ENCODE peak calls at places on chromosomes 7 and 10, in eight cellular contexts. V, E, J, W, Q, A, M and F are unnamed samples. For H3K9me3, the result is how much of the 10 kb centered on the place peaks cover.

GRCh38 chr10:84665883-84666463 is 337.6 kb downstream of the CCSER2 start:
- DNase-seq in V (no peak), E (no peak), J (no peak), W (no peak), Q (peak), A (peak), M (peak), F (no peak)

GRCh38 chr10:121846555-121846954 is 81.3 kb downstream of the ATE1 start:
- DNase-seq in V (no peak), E (no peak), J (no peak), W (no peak), Q (no peak), A (no peak), M (no peak), F (no peak)

GRCh38 chr7:86411804-86412203 is 231.9 kb upstream of the GRM3 start:
- DNase-seq in V (no peak), E (no peak), J (no peak), W (no peak), Q (no peak), A (no peak), M (no peak), F (no peak)

GRCh38 chr7:80584778-80585177 is 53.7 kb upstream of the CD36 start:
- DNase-seq in V (peak), E (no peak), J (no peak), W (no peak), Q (no peak), A (peak), M (no peak), F (no peak)

GRCh38 chr7:29442146-29442545 is 121.5 kb upstream of the PRR15 start:
- DNase-seq in V (no peak), E (no peak), J (no peak), W (no peak), Q (no peak), A (no peak), M (peak), F (no peak)

GRCh38 chr10:100508691-100509150 is 10.9 kb downstream of the SEC31B start:
- DNase-seq in V (peak), E (no peak), J (no peak), W (no peak), Q (no peak), A (no peak), M (peak), F (no peak)

GRCh38 chr10:73364964-73365363 is 6.3 kb upstream of the CFAP70 start:
- DNase-seq in V (no peak), E (no peak), J (no peak), W (no peak), Q (no peak), A (no peak), M (no peak), F (no peak)

GRCh38 chr10:124181656-124182055 is 88.3 kb upstream of the CHST15 start:
- DNase-seq in V (no peak), E (no peak), J (no peak), W (no peak), Q (no peak), A (no peak), M (no peak), F (no peak)

GRCh38 chr7:118657391-118658005 is 433.0 kb downstream of the ANKRD7 start:
- DNase-seq in V (no peak), E (no peak), J (no peak), W (no peak), Q (no peak), A (no peak), M (no peak), F (no peak)

GRCh38 chr7:105122619-105123018 is 108.6 kb downstream of the KMT2E start:
- DNase-seq in V (no peak), E (no peak), J (no peak), W (no peak), Q (no peak), A (no peak), M (no peak), F (no peak)

GRCh38 chr7:132133501-132133900 is 442.8 kb downstream of the PLXNA4 start:
- DNase-seq in V (no peak), E (no peak), J (no peak), W (no peak), Q (no peak), A (no peak), M (no peak), F (no peak)

GRCh38 chr7:7816084-7816483 is 97.7 kb upstream of the RPA3 start:
- DNase-seq in V (no peak), E (no peak), J (no peak), W (no peak), Q (no peak), A (no peak), M (no peak), F (no peak)

GRCh38 chr10:80199828-80200227 is 5.5 kb downstream of the ANXA11 start:
- DNase-seq in V (peak), E (no peak), J (peak), W (no peak), Q (no peak), A (peak), M (no peak), F (no peak)

GRCh38 chr10:128922619-128923018 is 544.4 kb upstream of the MGMT start:
- DNase-seq in V (no peak), E (no peak), J (no peak), W (no peak), Q (no peak), A (no peak), M (no peak), F (no peak)

GRCh38 chr7:143016996-143017395 is 9.9 kb downstream of the OR9A2 start:
- DNase-seq in V (no peak), E (no peak), J (no peak), W (no peak), Q (no peak), A (no peak), M (no peak), F (no peak)

GRCh38 chr7:28793383-28793782 is 164.7 kb downstream of the TRIL start:
- DNase-seq in V (no peak), E (peak), J (peak), W (no peak), Q (no peak), A (no peak), M (no peak), F (no peak)

GRCh38 chr7:108097703-108098102 is 32.5 kb downstream of the LAMB4 start:
- DNase-seq in V (no peak), E (no peak), J (no peak), W (no peak), Q (no peak), A (no peak), M (peak), F (no peak)

GRCh38 chr7:140121321-140121720 is 55.5 kb downstream of the KDM7A start:
- DNase-seq in V (no peak), E (no peak), J (no peak), W (no peak), Q (no peak), A (no peak), M (no peak), F (no peak)

GRCh38 chr7:64599341-64599740 is 36.5 kb upstream of the ZNF680 start:
- DNase-seq in V (no peak), E (no peak), J (no peak), W (peak), Q (no peak), A (no peak), M (no peak), F (no peak)

GRCh38 chr10:132631348-132631735 is 93.8 kb downstream of the INPP5A start:
- DNase-seq in V (no peak), E (peak), J (peak), W (peak), Q (peak), A (no peak), M (no peak), F (peak)

GRCh38 chr7:117444646-117445045 is 17.4 kb upstream of the ASZ1 start:
- DNase-seq in V (no peak), E (no peak), J (no peak), W (no peak), Q (no peak), A (no peak), M (no peak), F (no peak)

GRCh38 chr7:31102151-31102972 is 50.3 kb downstream of the ADCYAP1R1 start:
- DNase-seq in V (no peak), E (no peak), J (no peak), W (no peak), Q (no peak), A (no peak), M (no peak), F (no peak)

GRCh38 chr10:133370026-133370786 is 2.9 kb downstream of the ECHS1 start:
- DNase-seq in V (no peak), E (no peak), J (no peak), W (peak), Q (peak), A (no peak), M (no peak), F (peak)

DNA sequence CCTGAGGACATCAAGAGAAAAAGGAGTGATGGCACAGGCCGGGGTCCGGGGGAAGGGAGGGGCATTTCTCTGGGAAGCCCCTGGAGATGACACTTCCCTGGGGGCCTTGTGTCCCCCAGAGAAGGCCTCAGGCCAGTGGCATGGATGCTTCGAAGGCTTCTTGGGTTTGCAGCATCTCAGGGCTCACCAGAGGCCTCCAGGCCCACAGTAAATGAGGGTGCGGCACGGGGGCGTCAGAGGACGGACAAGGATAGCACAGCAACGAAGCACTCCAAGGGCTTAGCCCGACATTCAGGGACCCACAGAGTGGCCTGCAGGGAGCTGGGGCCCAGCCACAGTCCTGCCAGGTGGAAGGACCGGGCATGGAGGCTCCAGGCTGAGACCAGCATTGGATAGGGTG is 71.6 kb downstream of the ADARB2 start:
- DNase-seq in V (no peak), E (no peak), J (no peak), W (no peak), Q (no peak), A (no peak), M (no peak), F (no peak)
- H3K9me3 ChIP-seq in V (half or more), E (under half), J (under half), W (under half), Q (under half), A (under half), M (under half), F (under half)

DNA sequence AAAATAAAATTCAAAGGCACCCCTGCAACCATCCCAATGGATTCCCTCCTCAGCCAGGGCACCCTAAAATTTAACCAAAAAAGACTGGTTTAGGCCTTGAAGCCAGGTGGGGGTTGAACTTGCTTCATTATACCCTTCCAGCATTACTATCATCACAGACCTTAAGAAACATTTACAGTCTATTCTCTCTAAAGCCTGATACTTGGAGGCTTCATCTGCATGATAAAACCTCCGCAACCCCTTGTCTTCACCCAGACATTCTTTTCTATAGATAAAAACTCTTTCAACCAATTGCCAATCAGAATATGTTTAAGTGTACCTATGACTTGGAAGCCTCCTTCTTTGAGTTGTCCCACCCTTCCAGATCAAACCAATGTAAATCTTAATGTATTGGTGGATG is 17.9 kb downstream of the AVL9 start:
- DNase-seq in V (no peak), E (no peak), J (no peak), W (no peak), Q (no peak), A (no peak), M (no peak), F (no peak)
- H3K9me3 ChIP-seq in V (under half), E (under half), J (under half), W (under half), Q (under half), A (under half), M (under half), F (under half)

GRCh38 chr7:148230883-148231282 is 359.7 kb upstream of the C7orf33 start:
- DNase-seq in V (no peak), E (no peak), J (no peak), W (no peak), Q (no peak), A (no peak), M (no peak), F (no peak)
- H3K9me3 ChIP-seq in V (under half), E (under half), J (under half), W (under half), Q (under half), A (under half), M (under half), F (under half)

GRCh38 chr7:67760971-67761370 is 764.3 kb downstream of the TYW1 start:
- DNase-seq in V (no peak), E (no peak), J (no peak), W (no peak), Q (no peak), A (no peak), M (no peak), F (no peak)
- H3K9me3 ChIP-seq in V (under half), E (under half), J (under half), W (under half), Q (under half), A (under half), M (under half), F (under half)

GRCh38 chr10:77036993-77037734 is 600.4 kb downstream of the KCNMA1 start:
- DNase-seq in V (no peak), E (no peak), J (no peak), W (peak), Q (no peak), A (no peak), M (peak), F (no peak)
- H3K9me3 ChIP-seq in V (under half), E (under half), J (under half), W (under half), Q (under half), A (under half), M (under half), F (under half)